ENCODE peak calls at places on chromosomes 3 and 15, in five cellular contexts. One of them, this sample, is unnamed.

GRCh38 chr3:55720614-55721013 is 233.5 kb upstream of the WNT5A start:
- DNase-seq in Panc1: no peak
- DNase-seq in upper lobe of left lung: no peak
- DNase-seq in HAP-1: no peak
- DNase-seq in HCT116: no peak
- DNase-seq in this sample: no peak

GRCh38 chr3:64174328-64174727 is 50.9 kb downstream of the PRICKLE2 start:
- DNase-seq in Panc1: no peak
- DNase-seq in upper lobe of left lung: no peak
- DNase-seq in HAP-1: no peak
- DNase-seq in HCT116: no peak
- DNase-seq in this sample: no peak

GRCh38 chr15:100266166-100266565 is 75.6 kb downstream of the ADAMTS17 start:
- DNase-seq in Panc1: no peak
- DNase-seq in upper lobe of left lung: peak; percentile 67
- DNase-seq in HAP-1: no peak
- DNase-seq in HCT116: no peak
- DNase-seq in this sample: no peak

GRCh38 chr3:128849776-128850542 is 29.5 kb upstream of the ACAD9 start:
- DNase-seq in Panc1: no peak
- DNase-seq in upper lobe of left lung: no peak
- DNase-seq in HAP-1: no peak
- DNase-seq in HCT116: no peak
- DNase-seq in this sample: no peak

GRCh38 chr3:189292667-189293478 is 121.1 kb downstream of the TPRG1 start:
- DNase-seq in Panc1: no peak
- DNase-seq in upper lobe of left lung: no peak
- DNase-seq in HAP-1: no peak
- DNase-seq in HCT116: no peak
- DNase-seq in this sample: no peak

GRCh38 chr3:197742795-197743194 is 6.1 kb upstream of the RUBCN start:
- DNase-seq in Panc1: no peak
- DNase-seq in upper lobe of left lung: no peak
- DNase-seq in HAP-1: no peak
- DNase-seq in HCT116: no peak
- DNase-seq in this sample: no peak

GRCh38 chr15:52261498-52262242 is 33.9 kb downstream of the MYO5C start:
- DNase-seq in Panc1: no peak
- DNase-seq in upper lobe of left lung: no peak
- DNase-seq in HAP-1: peak; percentile 81
- DNase-seq in HCT116: peak; percentile 26
- DNase-seq in this sample: peak; percentile 82

GRCh38 chr3:67453628-67454027 is 200.8 kb downstream of the SUCLG2 start:
- DNase-seq in Panc1: no peak
- DNase-seq in upper lobe of left lung: no peak
- DNase-seq in HAP-1: no peak
- DNase-seq in HCT116: no peak
- DNase-seq in this sample: no peak

GRCh38 chr3:7687428-7688147 is 814.0 kb upstream of the LMCD1 start:
- DNase-seq in Panc1: no peak
- DNase-seq in upper lobe of left lung: no peak
- DNase-seq in HAP-1: no peak
- DNase-seq in HCT116: no peak
- DNase-seq in this sample: no peak

GRCh38 chr15:78734441-78735064 is 76.7 kb downstream of the ADAMTS7 start:
- DNase-seq in Panc1: no peak
- DNase-seq in upper lobe of left lung: no peak
- DNase-seq in HAP-1: no peak
- DNase-seq in HCT116: no peak
- DNase-seq in this sample: no peak

GRCh38 chr15:90665288-90666134 is 51.6 kb upstream of the BLM start:
- DNase-seq in Panc1: no peak
- DNase-seq in upper lobe of left lung: peak; percentile 92
- DNase-seq in HAP-1: no peak
- DNase-seq in HCT116: peak; percentile 41
- DNase-seq in this sample: no peak

DNA sequence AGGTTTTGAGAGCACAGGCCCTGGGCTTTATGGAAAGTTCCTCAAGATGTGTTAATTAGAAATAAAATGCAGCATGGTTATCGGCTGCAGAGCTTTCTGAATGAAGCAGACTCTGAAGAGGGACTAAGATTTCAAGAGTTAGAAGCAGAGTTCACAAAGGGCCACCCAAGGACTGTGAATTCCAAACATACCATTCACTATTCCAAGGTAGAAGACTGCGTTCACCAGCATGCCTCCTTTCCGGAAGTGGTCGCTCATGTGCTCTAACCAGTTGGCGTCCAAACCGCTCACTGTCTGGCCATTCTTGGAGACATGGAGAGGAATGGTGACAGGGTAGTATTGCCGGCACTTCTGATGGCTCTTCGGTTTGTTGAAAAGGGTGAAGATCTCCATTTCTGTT is 104.9 kb downstream of the OXNAD1 start:
- DNase-seq in Panc1: no peak
- DNase-seq in upper lobe of left lung: no peak
- DNase-seq in HAP-1: no peak
- DNase-seq in HCT116: no peak
- DNase-seq in this sample: peak; percentile 35
- H3K4me1 ChIP-seq in Panc1: no peaks in the 10 kb centered on the region
- H3K4me1 ChIP-seq in upper lobe of left lung: peaks cover 11% of the 10 kb centered on the region
- H3K4me1 ChIP-seq in HAP-1: no peaks in the 10 kb centered on the region
- H3K4me1 ChIP-seq in HCT116: peaks cover 6% of the 10 kb centered on the region
- H3K4me1 ChIP-seq in this sample: peaks cover 22% of the 10 kb centered on the region

GRCh38 chr15:40929730-40930429 is 740 bp downstream of the DLL4 start:
- DNase-seq in Panc1: no peak
- DNase-seq in upper lobe of left lung: peak; percentile 92
- DNase-seq in HAP-1: no peak
- DNase-seq in HCT116: no peak
- DNase-seq in this sample: no peak
- H3K4me1 ChIP-seq in Panc1: peaks cover 12% of the 10 kb centered on the region
- H3K4me1 ChIP-seq in upper lobe of left lung: peaks cover 78% of the 10 kb centered on the region
- H3K4me1 ChIP-seq in HAP-1: peaks cover 7% of the 10 kb centered on the region
- H3K4me1 ChIP-seq in HCT116: peaks cover 19% of the 10 kb centered on the region
- H3K4me1 ChIP-seq in this sample: peaks cover 51% of the 10 kb centered on the region

DNA sequence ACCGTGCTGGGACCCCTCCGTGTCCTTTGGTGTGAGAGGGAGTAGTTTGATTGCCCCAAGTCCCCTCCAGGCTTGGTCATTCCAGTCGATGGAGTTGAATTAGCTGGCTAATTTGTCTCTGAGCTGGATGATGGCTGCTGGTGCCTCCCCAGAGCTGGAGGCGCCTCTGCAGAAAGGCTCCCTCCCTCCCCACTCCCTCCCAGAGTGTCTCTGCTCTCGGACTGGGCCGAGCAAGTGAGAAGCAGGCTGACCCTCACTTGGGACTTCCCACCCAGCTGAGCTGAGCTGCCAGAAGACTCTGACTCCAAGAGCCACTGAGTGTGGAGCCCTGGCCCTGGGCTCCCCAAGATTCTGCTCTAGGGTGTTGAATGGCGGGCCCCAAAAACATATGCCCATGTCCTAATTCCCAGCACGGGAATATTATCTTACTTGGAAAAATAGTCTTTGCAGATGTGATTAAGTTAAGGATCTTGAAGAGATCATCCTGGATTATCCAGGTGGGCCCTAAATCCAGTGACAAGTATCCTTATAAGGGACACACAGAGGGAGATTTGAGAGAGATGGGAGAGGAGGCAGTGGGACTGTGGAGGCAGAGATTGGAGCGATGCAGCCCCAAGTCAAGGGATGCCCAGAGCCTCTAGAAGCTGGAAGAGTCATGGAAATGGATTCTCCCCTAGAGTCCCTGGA is 60.7 kb upstream of the TLE3 start:
- DNase-seq in Panc1: no peak
- DNase-seq in upper lobe of left lung: no peak
- DNase-seq in HAP-1: no peak
- DNase-seq in HCT116: no peak
- DNase-seq in this sample: no peak
- H3K4me1 ChIP-seq in Panc1: peaks cover 11% of the 10 kb centered on the region
- H3K4me1 ChIP-seq in upper lobe of left lung: peaks cover 38% of the 10 kb centered on the region
- H3K4me1 ChIP-seq in HAP-1: no peaks in the 10 kb centered on the region
- H3K4me1 ChIP-seq in HCT116: no peaks in the 10 kb centered on the region
- H3K4me1 ChIP-seq in this sample: peaks cover 4% of the 10 kb centered on the region

DNA sequence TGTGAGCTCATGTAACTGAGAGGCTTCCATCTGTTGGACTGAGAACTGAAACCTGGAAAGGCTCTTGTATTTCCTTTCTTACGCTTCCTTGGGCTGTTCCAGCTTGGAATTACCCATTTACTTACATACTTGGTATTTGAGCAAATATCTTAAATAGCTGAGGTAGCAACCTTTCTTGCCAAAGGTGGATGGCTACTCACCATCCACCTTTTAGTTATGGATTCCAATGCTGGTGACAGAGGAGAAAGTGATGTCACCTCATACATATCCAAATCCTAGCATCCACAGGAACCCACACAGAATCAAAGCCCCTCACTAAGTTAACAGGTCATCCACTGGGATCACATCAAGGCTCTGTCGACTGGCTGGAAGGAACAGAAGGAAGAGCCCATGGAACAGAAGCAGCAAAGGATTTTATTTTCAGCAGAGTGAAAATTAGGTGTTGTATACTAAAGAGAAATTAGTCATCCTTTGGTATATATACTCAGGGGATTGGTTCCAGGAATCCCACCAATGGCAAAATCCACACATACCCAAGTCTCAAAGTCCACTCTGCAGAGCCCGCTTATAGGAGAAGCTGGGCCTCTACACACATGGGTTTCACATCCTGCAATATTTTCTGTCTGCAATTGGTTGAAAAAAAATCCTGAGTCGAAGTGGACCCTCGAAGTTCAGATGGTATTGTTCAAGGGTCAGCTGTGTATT is 20.7 kb downstream of the VGLL4 start:
- DNase-seq in Panc1: no peak
- DNase-seq in upper lobe of left lung: no peak
- DNase-seq in HAP-1: no peak
- DNase-seq in HCT116: no peak
- DNase-seq in this sample: no peak
- H3K4me1 ChIP-seq in Panc1: peaks cover 89% of the 10 kb centered on the region
- H3K4me1 ChIP-seq in upper lobe of left lung: peaks cover 56% of the 10 kb centered on the region
- H3K4me1 ChIP-seq in HAP-1: peaks cover 32% of the 10 kb centered on the region
- H3K4me1 ChIP-seq in HCT116: no peaks in the 10 kb centered on the region
- H3K4me1 ChIP-seq in this sample: peaks cover 7% of the 10 kb centered on the region